ENCODE peak calls at places on chromosomes 7 and 10, in four cellular contexts. T is astrocyte of the spinal cord; B is activated gamma-delta T cell treated with anti-CD3 and anti-CD28 coated beads, Interleukin-2, amount 50 U/mL, for 16 hours; K is activated naive CD4-positive, alpha-beta T cell. V is an unnamed sample.

GRCh38 chr7:18212308-18212707 is 184.7 kb upstream of the PRPS1L1 start:
- DNase-seq in B (no peak), K (no peak), T (no peak), V (no peak)

GRCh38 chr7:46003896-46004875 is 83.1 kb upstream of the IGFBP3 start:
- DNase-seq in B (no peak), K (no peak), T (peak; percentile 84), V (no peak)

GRCh38 chr10:133279266-133279960 is 2.7 kb upstream of the ADAM8 start:
- DNase-seq in K (no peak), B (no peak), T (no peak), V (no peak)

GRCh38 chr7:665751-666453 is 60.6 kb upstream of the DNAAF5 start:
- DNase-seq in K (no peak), B (no peak), T (no peak), V (no peak)

GRCh38 chr10:12902135-12902572 is 99.4 kb downstream of the CCDC3 start:
- DNase-seq in K (no peak), B (peak; percentile 21), T (peak; percentile 63), V (peak; percentile 72)

GRCh38 chr7:83469076-83469475 is 179.9 kb downstream of the SEMA3E start:
- DNase-seq in K (no peak), T (peak; percentile 62), B (no peak), V (no peak)

GRCh38 chr7:78194609-78195008 is 396.0 kb downstream of the PHTF2 start:
- DNase-seq in K (no peak), B (no peak), T (no peak), V (no peak)

GRCh38 chr7:1855396-1856160 is 185.5 kb downstream of the ELFN1 start:
- DNase-seq in K (no peak), B (no peak), T (no peak), V (peak; percentile 78)

GRCh38 chr10:21083861-21084260 is 186.8 kb upstream of the NEBL start:
- DNase-seq in T (no peak), B (no peak), K (no peak), V (no peak)

GRCh38 chr7:216360-217300 is 24.3 kb downstream of the FAM20C start:
- DNase-seq in B (no peak), T (no peak), K (no peak), V (no peak)

GRCh38 chr7:94313926-94314325 is 80.8 kb upstream of the COL1A2 start:
- DNase-seq in K (no peak), B (no peak), T (peak; percentile 93), V (no peak)

GRCh38 chr10:95363303-95363912 is 72.6 kb upstream of the PDLIM1 start:
- DNase-seq in K (no peak), B (no peak), T (peak; percentile 73), V (peak; percentile 86)

GRCh38 chr10:22491480-22491879 is 146.2 kb downstream of the SPAG6 start:
- DNase-seq in K (no peak), T (no peak), B (no peak), V (no peak)

GRCh38 chr7:11427686-11428273 is 404.2 kb downstream of the THSD7A start:
- DNase-seq in K (no peak), T (peak; percentile 76), B (no peak), V (peak; percentile 78)

GRCh38 chr7:300048-300447 is 10.1 kb downstream of the FOXL3 start:
- DNase-seq in T (no peak), K (no peak), B (no peak), V (no peak)

GRCh38 chr10:103781329-103782061 is 73.9 kb downstream of the SH3PXD2A start:
- DNase-seq in T (peak; percentile 96), K (no peak), B (no peak), V (peak; percentile 31)

GRCh38 chr7:8443871-8444756 is 10.7 kb downstream of the NXPH1 start:
- DNase-seq in B (no peak), T (no peak), K (no peak), V (peak; percentile 2)

GRCh38 chr10:70201105-70201504 is 30.8 kb upstream of the SAR1A start:
- DNase-seq in K (no peak), T (no peak), B (no peak), V (no peak)

GRCh38 chr10:96998329-96998888 is 166.3 kb downstream of the LCOR start:
- DNase-seq in B (no peak), K (no peak), T (peak; percentile 85), V (no peak)

GRCh38 chr7:73971315-73971700 is 56.7 kb upstream of the ELN start:
- DNase-seq in T (no peak), B (no peak), K (no peak), V (no peak)

GRCh38 chr7:43625453-43625852 is 42.5 kb downstream of the STK17A start:
- DNase-seq in T (no peak), K (no peak), B (peak; percentile 50), V (no peak)

GRCh38 chr10:50312464-50313437 is 61.4 kb upstream of the ASAH2 start:
- DNase-seq in T (peak; percentile 75), B (no peak), K (no peak), V (no peak)

GRCh38 chr10:43120948-43121290 is 17.3 kb upstream of the CSGALNACT2 start:
- DNase-seq in T (no peak), B (peak; percentile 51), K (no peak), V (no peak)

GRCh38 chr7:123580406-123581161 is 21.0 kb upstream of the ASB15 start:
- DNase-seq in B (no peak), K (no peak), T (peak; percentile 56), V (peak; percentile 80)

GRCh38 chr7:70951271-70951962 is 180.5 kb upstream of the GALNT17 start:
- DNase-seq in B (no peak), T (no peak), K (no peak), V (no peak)

GRCh38 chr7:40760293-40760964 is 625.6 kb downstream of the SUGCT start:
- DNase-seq in B (no peak), T (no peak), K (no peak), V (peak; percentile 20)

GRCh38 chr7:134957005-134957404 is 29.3 kb upstream of the AGBL3 start:
- DNase-seq in T (no peak), B (no peak), K (no peak), V (no peak)

GRCh38 chr10:46530249-46531186 is 25.9 kb downstream of the GPRIN2 start:
- DNase-seq in B (no peak), T (peak; percentile 96), K (no peak), V (no peak)